ENCODE peak calls at places on chromosomes 6 and 20, in six cellular contexts. One of them, this sample, is unnamed.

GRCh38 chr20:5510446-5510845 is 193.7 kb upstream of the PROKR2 start:
- DNase-seq in Karpas-422: no peak
- DNase-seq in mesenchymal stem cell: no peak
- DNase-seq in breast epithelium: no peak
- DNase-seq in adrenal gland: no peak
- DNase-seq in A673: no peak
- DNase-seq in this sample: no peak

GRCh38 chr6:110414669-110415296 is 592 bp downstream of the DDO start:
- DNase-seq in adrenal gland: peak
- DNase-seq in breast epithelium: no peak
- DNase-seq in Karpas-422: no peak
- DNase-seq in mesenchymal stem cell: no peak
- DNase-seq in A673: no peak
- DNase-seq in this sample: no peak

GRCh38 chr6:45721665-45722064 is 294.0 kb downstream of the CLIC5 start:
- DNase-seq in mesenchymal stem cell: no peak
- DNase-seq in breast epithelium: no peak
- DNase-seq in Karpas-422: peak
- DNase-seq in adrenal gland: no peak
- DNase-seq in A673: no peak
- DNase-seq in this sample: no peak

GRCh38 chr6:72554203-72554564 is 67.7 kb upstream of the KCNQ5 start:
- DNase-seq in Karpas-422: no peak
- DNase-seq in adrenal gland: no peak
- DNase-seq in breast epithelium: no peak
- DNase-seq in A673: no peak
- DNase-seq in mesenchymal stem cell: peak
- DNase-seq in this sample: no peak

GRCh38 chr6:46421239-46421638 is 70.0 kb downstream of the RCAN2 start:
- DNase-seq in Karpas-422: no peak
- DNase-seq in adrenal gland: no peak
- DNase-seq in A673: peak
- DNase-seq in mesenchymal stem cell: peak
- DNase-seq in breast epithelium: no peak
- DNase-seq in this sample: no peak

GRCh38 chr6:13302751-13303667 is 25.3 kb downstream of the TBC1D7 start:
- DNase-seq in mesenchymal stem cell: peak
- DNase-seq in A673: peak
- DNase-seq in adrenal gland: peak
- DNase-seq in Karpas-422: no peak
- DNase-seq in breast epithelium: no peak
- DNase-seq in this sample: no peak

GRCh38 chr6:170178561-170179477 is 112.1 kb downstream of the DLL1 start:
- DNase-seq in breast epithelium: no peak
- DNase-seq in adrenal gland: no peak
- DNase-seq in mesenchymal stem cell: no peak
- DNase-seq in A673: peak
- DNase-seq in Karpas-422: peak
- DNase-seq in this sample: peak

GRCh38 chr6:100484474-100484873 is 19.8 kb upstream of the SIM1 start:
- DNase-seq in Karpas-422: no peak
- DNase-seq in mesenchymal stem cell: no peak
- DNase-seq in adrenal gland: no peak
- DNase-seq in breast epithelium: no peak
- DNase-seq in A673: no peak
- DNase-seq in this sample: no peak

GRCh38 chr6:129494099-129494498 is 215.9 kb downstream of the ARHGAP18 start:
- DNase-seq in adrenal gland: no peak
- DNase-seq in A673: no peak
- DNase-seq in mesenchymal stem cell: peak
- DNase-seq in breast epithelium: no peak
- DNase-seq in Karpas-422: no peak
- DNase-seq in this sample: no peak

GRCh38 chr20:6686171-6686570 is 81.3 kb upstream of the BMP2 start:
- DNase-seq in A673: no peak
- DNase-seq in adrenal gland: no peak
- DNase-seq in breast epithelium: no peak
- DNase-seq in Karpas-422: no peak
- DNase-seq in mesenchymal stem cell: no peak
- DNase-seq in this sample: no peak

GRCh38 chr6:114216789-114217467 is 125.9 kb downstream of the HS3ST5 start:
- DNase-seq in mesenchymal stem cell: no peak
- DNase-seq in A673: no peak
- DNase-seq in breast epithelium: no peak
- DNase-seq in adrenal gland: no peak
- DNase-seq in Karpas-422: no peak
- DNase-seq in this sample: no peak

GRCh38 chr20:20362774-20363435 is 5.0 kb upstream of the INSM1 start:
- DNase-seq in A673: peak
- DNase-seq in adrenal gland: no peak
- DNase-seq in Karpas-422: no peak
- DNase-seq in mesenchymal stem cell: no peak
- DNase-seq in breast epithelium: no peak
- DNase-seq in this sample: no peak

GRCh38 chr20:39893013-39893685 is 795.9 kb downstream of the MAFB start:
- DNase-seq in breast epithelium: no peak
- DNase-seq in adrenal gland: no peak
- DNase-seq in A673: peak
- DNase-seq in Karpas-422: no peak
- DNase-seq in mesenchymal stem cell: peak
- DNase-seq in this sample: no peak

GRCh38 chr6:47245745-47246371 is 63.8 kb downstream of the TNFRSF21 start:
- DNase-seq in mesenchymal stem cell: peak
- DNase-seq in breast epithelium: no peak
- DNase-seq in Karpas-422: no peak
- DNase-seq in A673: peak
- DNase-seq in adrenal gland: peak
- DNase-seq in this sample: no peak

GRCh38 chr20:57717797-57718196 is 8.0 kb upstream of the PMEPA1 start:
- DNase-seq in Karpas-422: no peak
- DNase-seq in mesenchymal stem cell: no peak
- DNase-seq in A673: no peak
- DNase-seq in adrenal gland: no peak
- DNase-seq in breast epithelium: no peak
- DNase-seq in this sample: no peak

GRCh38 chr6:134663800-134664535 is 285.9 kb downstream of the ALDH8A1 start:
- DNase-seq in A673: no peak
- DNase-seq in mesenchymal stem cell: peak
- DNase-seq in Karpas-422: no peak
- DNase-seq in breast epithelium: no peak
- DNase-seq in adrenal gland: no peak
- DNase-seq in this sample: no peak

GRCh38 chr6:70673054-70673453 is 5.4 kb downstream of the SMAP1 start:
- DNase-seq in A673: no peak
- DNase-seq in mesenchymal stem cell: peak
- DNase-seq in Karpas-422: no peak
- DNase-seq in adrenal gland: peak
- DNase-seq in breast epithelium: no peak
- DNase-seq in this sample: no peak

GRCh38 chr20:58277578-58278344 is 31.8 kb upstream of the RAB22A start:
- DNase-seq in breast epithelium: no peak
- DNase-seq in Karpas-422: no peak
- DNase-seq in adrenal gland: no peak
- DNase-seq in mesenchymal stem cell: peak
- DNase-seq in A673: no peak
- DNase-seq in this sample: no peak

GRCh38 chr6:142015011-142015410 is 117.7 kb upstream of the GJE1 start:
- DNase-seq in mesenchymal stem cell: peak
- DNase-seq in adrenal gland: no peak
- DNase-seq in breast epithelium: no peak
- DNase-seq in Karpas-422: no peak
- DNase-seq in A673: no peak
- DNase-seq in this sample: no peak

GRCh38 chr6:29071831-29072723 is 15.0 kb downstream of the OR2B3 start:
- DNase-seq in A673: peak
- DNase-seq in breast epithelium: no peak
- DNase-seq in mesenchymal stem cell: peak
- DNase-seq in adrenal gland: peak
- DNase-seq in Karpas-422: peak
- DNase-seq in this sample: no peak

GRCh38 chr6:146876271-146877151 is 277.7 kb downstream of the ADGB start:
- DNase-seq in breast epithelium: no peak
- DNase-seq in A673: peak
- DNase-seq in adrenal gland: peak
- DNase-seq in Karpas-422: peak
- DNase-seq in mesenchymal stem cell: peak
- DNase-seq in this sample: no peak

GRCh38 chr6:53947780-53948179 is 153.0 kb downstream of the LRRC1 start:
- DNase-seq in breast epithelium: no peak
- DNase-seq in A673: no peak
- DNase-seq in Karpas-422: no peak
- DNase-seq in adrenal gland: no peak
- DNase-seq in mesenchymal stem cell: no peak
- DNase-seq in this sample: no peak

GRCh38 chr6:45513843-45514242 is 136.1 kb upstream of the SUPT3H start:
- DNase-seq in adrenal gland: no peak
- DNase-seq in breast epithelium: no peak
- DNase-seq in A673: no peak
- DNase-seq in mesenchymal stem cell: no peak
- DNase-seq in Karpas-422: no peak
- DNase-seq in this sample: no peak

GRCh38 chr6:45586216-45587171 is 208.8 kb upstream of the SUPT3H start:
- DNase-seq in mesenchymal stem cell: no peak
- DNase-seq in adrenal gland: no peak
- DNase-seq in A673: peak
- DNase-seq in Karpas-422: no peak
- DNase-seq in breast epithelium: no peak
- DNase-seq in this sample: no peak

GRCh38 chr6:161186173-161186769 is 87.6 kb downstream of the AGPAT4 start:
- DNase-seq in breast epithelium: no peak
- DNase-seq in adrenal gland: peak
- DNase-seq in mesenchymal stem cell: peak
- DNase-seq in Karpas-422: no peak
- DNase-seq in A673: no peak
- DNase-seq in this sample: no peak

GRCh38 chr6:38542031-38542430 is 97.7 kb downstream of the BTBD9 start:
- DNase-seq in Karpas-422: no peak
- DNase-seq in breast epithelium: no peak
- DNase-seq in mesenchymal stem cell: peak
- DNase-seq in adrenal gland: no peak
- DNase-seq in A673: no peak
- DNase-seq in this sample: no peak

GRCh38 chr6:44039191-44039719 is 88.0 kb downstream of the MRPL14 start:
- DNase-seq in adrenal gland: no peak
- DNase-seq in mesenchymal stem cell: no peak
- DNase-seq in breast epithelium: peak
- DNase-seq in Karpas-422: no peak
- DNase-seq in A673: no peak
- DNase-seq in this sample: peak

DNA sequence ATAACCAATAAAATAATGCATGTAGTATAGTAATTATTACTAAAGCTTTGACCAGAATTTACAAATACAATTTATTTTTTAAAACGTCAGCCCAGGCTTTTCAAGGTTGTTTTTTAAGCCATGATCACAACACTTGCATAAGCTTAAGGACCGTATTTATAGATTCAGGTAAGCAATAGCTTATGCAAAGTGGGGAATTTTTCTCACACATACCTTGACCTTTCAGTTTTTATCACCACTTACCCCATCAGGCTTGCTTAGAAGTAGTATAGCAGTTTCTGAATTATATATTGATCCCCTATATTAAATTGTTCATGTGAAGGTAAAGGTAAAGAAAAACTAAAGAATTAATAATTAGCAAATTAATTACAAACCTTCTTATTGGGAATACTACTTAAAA is 232.3 kb upstream of the FKBP1C start:
- DNase-seq in adrenal gland: no peak
- DNase-seq in mesenchymal stem cell: no peak
- DNase-seq in A673: no peak
- DNase-seq in breast epithelium: no peak
- DNase-seq in Karpas-422: no peak
- DNase-seq in this sample: no peak
- H3K27ac ChIP-seq in adrenal gland: no peak
- H3K27ac ChIP-seq in mesenchymal stem cell: no peak
- H3K27ac ChIP-seq in A673: no peak
- H3K27ac ChIP-seq in breast epithelium: no peak
- H3K27ac ChIP-seq in Karpas-422: no peak
- H3K27ac ChIP-seq in this sample: no peak

DNA sequence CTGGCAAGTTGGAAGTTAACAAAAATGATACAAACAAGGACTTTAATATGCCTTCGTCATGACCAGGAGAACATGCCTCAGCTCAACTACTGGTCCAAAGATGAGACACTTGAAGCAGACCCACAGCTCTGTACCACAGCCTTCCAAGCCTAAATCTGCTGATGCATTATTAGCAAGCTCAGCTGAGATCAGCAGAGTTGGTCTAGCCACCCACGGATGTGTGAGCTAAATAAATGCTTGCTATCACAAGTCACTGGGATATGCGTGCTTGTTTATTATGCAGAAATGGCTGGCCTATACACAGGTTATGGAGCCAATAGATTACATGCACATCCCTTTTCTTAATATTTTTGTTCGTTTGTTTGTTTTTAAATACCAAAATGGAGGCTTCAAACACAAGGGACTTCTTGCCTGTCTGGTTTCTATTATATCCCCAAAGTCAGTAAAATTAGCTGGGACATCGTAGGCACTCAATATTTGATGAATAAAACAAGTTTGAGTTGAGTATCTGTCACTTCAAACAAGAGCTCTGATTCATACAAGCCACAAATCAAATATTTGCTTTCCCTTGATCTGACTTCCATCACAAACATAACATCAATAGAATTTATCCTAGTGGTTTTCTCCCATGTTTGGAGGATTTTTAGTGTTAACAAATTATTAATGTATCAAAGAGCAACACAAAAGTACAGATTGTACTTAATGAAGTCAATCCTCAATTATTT is 117.7 kb upstream of the PRDM1 start:
- DNase-seq in mesenchymal stem cell: no peak
- DNase-seq in Karpas-422: no peak
- DNase-seq in adrenal gland: no peak
- DNase-seq in breast epithelium: no peak
- DNase-seq in A673: no peak
- DNase-seq in this sample: no peak
- H3K27ac ChIP-seq in mesenchymal stem cell: no peak
- H3K27ac ChIP-seq in Karpas-422: no peak
- H3K27ac ChIP-seq in adrenal gland: no peak
- H3K27ac ChIP-seq in breast epithelium: no peak
- H3K27ac ChIP-seq in A673: no peak
- H3K27ac ChIP-seq in this sample: no peak

GRCh38 chr6:35224720-35225119 is 11.0 kb downstream of the SCUBE3 start:
- DNase-seq in Karpas-422: no peak
- DNase-seq in breast epithelium: no peak
- DNase-seq in A673: no peak
- DNase-seq in adrenal gland: no peak
- DNase-seq in mesenchymal stem cell: no peak
- DNase-seq in this sample: no peak
- H3K27ac ChIP-seq in Karpas-422: no peak
- H3K27ac ChIP-seq in breast epithelium: no peak
- H3K27ac ChIP-seq in A673: no peak
- H3K27ac ChIP-seq in adrenal gland: no peak
- H3K27ac ChIP-seq in mesenchymal stem cell: no peak
- H3K27ac ChIP-seq in this sample: no peak

GRCh38 chr6:21594427-21595264 is 1.1 kb downstream of the SOX4 start:
- DNase-seq in mesenchymal stem cell: peak
- DNase-seq in adrenal gland: peak
- DNase-seq in breast epithelium: peak
- DNase-seq in A673: peak
- DNase-seq in Karpas-422: peak
- DNase-seq in this sample: peak
- H3K27ac ChIP-seq in mesenchymal stem cell: peak
- H3K27ac ChIP-seq in adrenal gland: peak
- H3K27ac ChIP-seq in breast epithelium: peak
- H3K27ac ChIP-seq in A673: peak
- H3K27ac ChIP-seq in Karpas-422: peak
- H3K27ac ChIP-seq in this sample: peak